ENCODE peak calls at places on chromosomes 3 and 15, in six cellular contexts. One of them, this sample, is unnamed.

GRCh38 chr3:64395490-64395889 is 170.2 kb upstream of the PRICKLE2 start:
- DNase-seq in left lung: no peak
- DNase-seq in left ventricle myocardium inferior: no peak
- DNase-seq in adrenal gland: no peak
- DNase-seq in mammary epithelial cell: no peak
- DNase-seq in ovary: no peak
- DNase-seq in this sample: no peak

GRCh38 chr3:132550579-132551305 is 46.3 kb upstream of the ACKR4 start:
- DNase-seq in ovary: no peak
- DNase-seq in adrenal gland: no peak
- DNase-seq in mammary epithelial cell: no peak
- DNase-seq in left ventricle myocardium inferior: no peak
- DNase-seq in left lung: no peak
- DNase-seq in this sample: no peak

GRCh38 chr15:68614621-68615035 is 35.8 kb downstream of the CORO2B start:
- DNase-seq in left ventricle myocardium inferior: peak
- DNase-seq in left lung: no peak
- DNase-seq in adrenal gland: peak
- DNase-seq in mammary epithelial cell: no peak
- DNase-seq in ovary: peak
- DNase-seq in this sample: no peak

GRCh38 chr3:139839034-139839433 is 96.0 kb upstream of the CLSTN2 start:
- DNase-seq in adrenal gland: no peak
- DNase-seq in left lung: no peak
- DNase-seq in mammary epithelial cell: no peak
- DNase-seq in left ventricle myocardium inferior: no peak
- DNase-seq in ovary: no peak
- DNase-seq in this sample: no peak

GRCh38 chr15:85036716-85037115 is 55.1 kb downstream of the PDE8A start:
- DNase-seq in adrenal gland: no peak
- DNase-seq in left ventricle myocardium inferior: no peak
- DNase-seq in ovary: no peak
- DNase-seq in left lung: no peak
- DNase-seq in mammary epithelial cell: no peak
- DNase-seq in this sample: no peak

GRCh38 chr3:8371085-8371551 is 130.5 kb upstream of the LMCD1 start:
- DNase-seq in mammary epithelial cell: peak
- DNase-seq in adrenal gland: peak
- DNase-seq in left lung: no peak
- DNase-seq in ovary: no peak
- DNase-seq in left ventricle myocardium inferior: no peak
- DNase-seq in this sample: no peak

GRCh38 chr3:153087595-153088566 is 74.1 kb upstream of the RAP2B start:
- DNase-seq in adrenal gland: no peak
- DNase-seq in left ventricle myocardium inferior: peak
- DNase-seq in left lung: no peak
- DNase-seq in mammary epithelial cell: peak
- DNase-seq in ovary: no peak
- DNase-seq in this sample: no peak

GRCh38 chr15:76150508-76150907 is 90.7 kb downstream of the TMEM266 start:
- DNase-seq in mammary epithelial cell: no peak
- DNase-seq in adrenal gland: no peak
- DNase-seq in left lung: no peak
- DNase-seq in left ventricle myocardium inferior: no peak
- DNase-seq in ovary: no peak
- DNase-seq in this sample: no peak

GRCh38 chr3:87696276-87697013 is 362.4 kb downstream of the CGGBP1 start:
- DNase-seq in left ventricle myocardium inferior: no peak
- DNase-seq in left lung: no peak
- DNase-seq in mammary epithelial cell: peak
- DNase-seq in ovary: no peak
- DNase-seq in adrenal gland: no peak
- DNase-seq in this sample: no peak

GRCh38 chr15:58951388-58952060 is 18.0 kb upstream of the SLTM start:
- DNase-seq in adrenal gland: no peak
- DNase-seq in left lung: no peak
- DNase-seq in left ventricle myocardium inferior: no peak
- DNase-seq in ovary: no peak
- DNase-seq in mammary epithelial cell: peak
- DNase-seq in this sample: peak

GRCh38 chr3:72993391-72993790 is 3.2 kb upstream of the PPP4R2 start:
- DNase-seq in left lung: no peak
- DNase-seq in adrenal gland: no peak
- DNase-seq in mammary epithelial cell: no peak
- DNase-seq in ovary: no peak
- DNase-seq in left ventricle myocardium inferior: no peak
- DNase-seq in this sample: no peak

GRCh38 chr3:116165190-116165589 is 280.1 kb downstream of the LSAMP start:
- DNase-seq in ovary: no peak
- DNase-seq in mammary epithelial cell: no peak
- DNase-seq in adrenal gland: no peak
- DNase-seq in left ventricle myocardium inferior: no peak
- DNase-seq in left lung: no peak
- DNase-seq in this sample: no peak

GRCh38 chr3:12679468-12679867 is 15.6 kb upstream of the RAF1 start:
- DNase-seq in left ventricle myocardium inferior: no peak
- DNase-seq in adrenal gland: no peak
- DNase-seq in mammary epithelial cell: peak
- DNase-seq in left lung: no peak
- DNase-seq in ovary: no peak
- DNase-seq in this sample: peak

GRCh38 chr15:74392402-74392876 is 25.0 kb upstream of the CYP11A1 start:
- DNase-seq in left ventricle myocardium inferior: no peak
- DNase-seq in left lung: no peak
- DNase-seq in ovary: no peak
- DNase-seq in mammary epithelial cell: no peak
- DNase-seq in adrenal gland: no peak
- DNase-seq in this sample: no peak

GRCh38 chr3:192054881-192055280 is 593.9 kb downstream of the PYDC2 start:
- DNase-seq in left ventricle myocardium inferior: no peak
- DNase-seq in mammary epithelial cell: peak
- DNase-seq in ovary: no peak
- DNase-seq in left lung: no peak
- DNase-seq in adrenal gland: no peak
- DNase-seq in this sample: peak

GRCh38 chr3:160478338-160478737 is 28.8 kb upstream of the TRIM59 start:
- DNase-seq in left ventricle myocardium inferior: no peak
- DNase-seq in left lung: no peak
- DNase-seq in ovary: no peak
- DNase-seq in adrenal gland: no peak
- DNase-seq in mammary epithelial cell: no peak
- DNase-seq in this sample: no peak

GRCh38 chr3:169299129-169299528 is 364.4 kb downstream of the MECOM start:
- DNase-seq in adrenal gland: no peak
- DNase-seq in left lung: no peak
- DNase-seq in mammary epithelial cell: no peak
- DNase-seq in ovary: no peak
- DNase-seq in left ventricle myocardium inferior: no peak
- DNase-seq in this sample: no peak

GRCh38 chr3:170523248-170523647 is 62.6 kb downstream of the SLC7A14 start:
- DNase-seq in adrenal gland: no peak
- DNase-seq in ovary: no peak
- DNase-seq in mammary epithelial cell: peak
- DNase-seq in left ventricle myocardium inferior: no peak
- DNase-seq in left lung: no peak
- DNase-seq in this sample: peak

GRCh38 chr15:74514039-74514438 is 27.0 kb upstream of the ARID3B start:
- DNase-seq in left ventricle myocardium inferior: no peak
- DNase-seq in adrenal gland: no peak
- DNase-seq in left lung: no peak
- DNase-seq in mammary epithelial cell: no peak
- DNase-seq in ovary: no peak
- DNase-seq in this sample: no peak

GRCh38 chr3:119559441-119559963 is at the start of gene CD80:
- DNase-seq in left lung: no peak
- DNase-seq in left ventricle myocardium inferior: peak
- DNase-seq in mammary epithelial cell: peak
- DNase-seq in ovary: no peak
- DNase-seq in adrenal gland: peak
- DNase-seq in this sample: peak

GRCh38 chr15:66290518-66290917 is 2.9 kb upstream of the DIS3L start:
- DNase-seq in adrenal gland: no peak
- DNase-seq in left ventricle myocardium inferior: no peak
- DNase-seq in ovary: no peak
- DNase-seq in left lung: no peak
- DNase-seq in mammary epithelial cell: peak
- DNase-seq in this sample: no peak

GRCh38 chr15:22952826-22953579 is 27.2 kb downstream of the CYFIP1 start:
- DNase-seq in adrenal gland: no peak
- DNase-seq in left ventricle myocardium inferior: no peak
- DNase-seq in ovary: peak
- DNase-seq in left lung: no peak
- DNase-seq in mammary epithelial cell: no peak
- DNase-seq in this sample: no peak

GRCh38 chr3:160340351-160340750 is 58.7 kb downstream of the IFT80 start:
- DNase-seq in mammary epithelial cell: no peak
- DNase-seq in adrenal gland: no peak
- DNase-seq in left lung: no peak
- DNase-seq in left ventricle myocardium inferior: no peak
- DNase-seq in ovary: no peak
- DNase-seq in this sample: no peak

GRCh38 chr15:25059698-25060471 is 105.1 kb downstream of the SNRPN start:
- DNase-seq in ovary: peak
- DNase-seq in left ventricle myocardium inferior: no peak
- DNase-seq in adrenal gland: peak
- DNase-seq in mammary epithelial cell: no peak
- DNase-seq in left lung: no peak
- DNase-seq in this sample: no peak

GRCh38 chr15:92049290-92050008 is 195.9 kb downstream of the SLCO3A1 start:
- DNase-seq in ovary: no peak
- DNase-seq in mammary epithelial cell: no peak
- DNase-seq in adrenal gland: no peak
- DNase-seq in left ventricle myocardium inferior: no peak
- DNase-seq in left lung: no peak
- DNase-seq in this sample: no peak

GRCh38 chr3:32045091-32045964 is 61.1 kb upstream of the GPD1L start:
- DNase-seq in left lung: no peak
- DNase-seq in mammary epithelial cell: peak
- DNase-seq in adrenal gland: peak
- DNase-seq in ovary: peak
- DNase-seq in left ventricle myocardium inferior: no peak
- DNase-seq in this sample: peak

GRCh38 chr15:39685999-39686613 is 96.5 kb downstream of the FSIP1 start:
- DNase-seq in left lung: no peak
- DNase-seq in ovary: no peak
- DNase-seq in left ventricle myocardium inferior: no peak
- DNase-seq in mammary epithelial cell: peak
- DNase-seq in adrenal gland: peak
- DNase-seq in this sample: peak

GRCh38 chr15:98647774-98648653 is at the start of gene IGF1R:
- DNase-seq in adrenal gland: peak
- DNase-seq in left lung: peak
- DNase-seq in left ventricle myocardium inferior: peak
- DNase-seq in mammary epithelial cell: peak
- DNase-seq in ovary: peak
- DNase-seq in this sample: peak

GRCh38 chr3:50559702-50560101 is 7.8 kb downstream of the C3orf18 start:
- DNase-seq in mammary epithelial cell: no peak
- DNase-seq in left ventricle myocardium inferior: no peak
- DNase-seq in adrenal gland: no peak
- DNase-seq in ovary: no peak
- DNase-seq in left lung: no peak
- DNase-seq in this sample: no peak

GRCh38 chr3:21789730-21790129 is 38.7 kb upstream of the ZNF385D start:
- DNase-seq in ovary: no peak
- DNase-seq in mammary epithelial cell: no peak
- DNase-seq in left ventricle myocardium inferior: no peak
- DNase-seq in adrenal gland: no peak
- DNase-seq in left lung: no peak
- DNase-seq in this sample: no peak

DNA sequence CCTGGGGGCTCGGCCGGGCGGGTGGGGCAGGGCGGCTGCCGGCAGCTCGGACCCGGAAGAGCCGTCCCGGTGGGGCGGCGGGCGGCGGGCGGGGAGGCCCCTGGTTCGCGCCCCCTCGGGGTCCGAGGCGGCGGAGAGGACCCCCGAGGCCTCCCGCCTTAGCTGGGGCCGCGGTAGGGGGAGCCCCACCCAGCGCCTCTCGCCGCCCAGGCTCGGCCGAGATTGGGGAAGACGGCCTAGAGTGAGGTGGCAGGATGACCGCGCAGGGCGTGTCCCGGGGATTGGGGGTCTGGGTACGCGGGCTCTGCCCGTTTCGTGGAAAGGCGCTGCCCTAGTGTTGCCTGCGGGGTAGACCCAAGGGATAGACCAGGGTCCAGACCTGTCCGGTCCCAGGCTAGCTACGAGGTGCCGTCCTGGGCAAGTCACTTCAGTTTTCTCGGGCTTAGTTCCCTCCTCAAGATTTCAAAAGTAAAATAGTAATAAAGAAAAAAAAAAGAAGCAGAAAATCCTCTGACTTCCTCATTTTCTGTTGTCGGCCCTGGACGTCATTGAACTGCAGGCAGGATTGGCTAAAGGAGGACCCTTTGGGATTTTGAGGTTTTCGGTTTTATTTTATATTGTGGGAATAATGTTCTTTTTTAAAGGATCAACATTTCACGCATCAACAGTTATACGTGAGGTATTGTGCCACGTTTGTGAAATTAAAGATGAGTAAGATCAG is 580 bp downstream of the IQGAP1 start:
- DNase-seq in left ventricle myocardium inferior: peak
- DNase-seq in ovary: peak
- DNase-seq in adrenal gland: peak
- DNase-seq in mammary epithelial cell: peak
- DNase-seq in left lung: peak
- DNase-seq in this sample: peak
- TF ChIP-seq CTCF in left ventricle myocardium inferior: peak
- TF ChIP-seq CTCF in ovary: no peak
- TF ChIP-seq CTCF in adrenal gland: no peak
- TF ChIP-seq CTCF in mammary epithelial cell: no peak
- TF ChIP-seq CTCF in left lung: no peak
- TF ChIP-seq CTCF in this sample: no peak

GRCh38 chr3:83863380-83863779 is 1095.4 kb upstream of the CADM2 start:
- DNase-seq in left lung: no peak
- DNase-seq in adrenal gland: no peak
- DNase-seq in left ventricle myocardium inferior: no peak
- DNase-seq in mammary epithelial cell: no peak
- DNase-seq in ovary: no peak
- DNase-seq in this sample: no peak
- H3K27ac ChIP-seq in left lung: no peak
- H3K27ac ChIP-seq in adrenal gland: no peak
- H3K27ac ChIP-seq in left ventricle myocardium inferior: no peak
- H3K27ac ChIP-seq in mammary epithelial cell: no peak
- H3K27ac ChIP-seq in ovary: no peak
- H3K27ac ChIP-seq in this sample: no peak

GRCh38 chr15:48913141-48913540 is 35.2 kb downstream of the EID1 start:
- DNase-seq in ovary: no peak
- DNase-seq in mammary epithelial cell: peak
- DNase-seq in left lung: no peak
- DNase-seq in left ventricle myocardium inferior: no peak
- DNase-seq in adrenal gland: no peak
- DNase-seq in this sample: no peak

GRCh38 chr15:48914717-48915116 is 36.8 kb downstream of the EID1 start:
- DNase-seq in ovary: no peak
- DNase-seq in left lung: no peak
- DNase-seq in mammary epithelial cell: no peak
- DNase-seq in adrenal gland: no peak
- DNase-seq in left ventricle myocardium inferior: no peak
- DNase-seq in this sample: no peak
- TF ChIP-seq CTCF in ovary: no peak
- TF ChIP-seq CTCF in left lung: no peak
- TF ChIP-seq CTCF in mammary epithelial cell: no peak
- TF ChIP-seq CTCF in adrenal gland: no peak
- TF ChIP-seq CTCF in left ventricle myocardium inferior: no peak
- TF ChIP-seq CTCF in this sample: no peak

GRCh38 chr15:94253742-94254141 is 22.4 kb downstream of the MCTP2 start:
- DNase-seq in adrenal gland: no peak
- DNase-seq in left ventricle myocardium inferior: no peak
- DNase-seq in left lung: no peak
- DNase-seq in mammary epithelial cell: no peak
- DNase-seq in ovary: no peak
- DNase-seq in this sample: no peak
- H3K27ac ChIP-seq in adrenal gland: no peak
- H3K27ac ChIP-seq in left ventricle myocardium inferior: no peak
- H3K27ac ChIP-seq in left lung: no peak
- H3K27ac ChIP-seq in mammary epithelial cell: no peak
- H3K27ac ChIP-seq in ovary: no peak
- H3K27ac ChIP-seq in this sample: no peak